ENCODE peak calls at places on chromosomes 2 and 18, in ten cellular contexts. J is NCI-H187, Q is H54, H is midbrain, D is neural crest cell, C is retina, T is NCI-H526 treated with DMSO at 0.1 percent for 48 hours, U is NCI-H2171 treated with DMSO at 0.1 percent for 48 hours, O is NCI-H1417, S is PC-3. V is an unnamed sample.

GRCh38 chr2:165293439-165294420 is 54.5 kb downstream of the SCN2A start:
- DNase-seq in J (peak; percentile 64), Q (peak; percentile 47), H (peak; percentile 82), D (peak; percentile 41), C (peak; percentile 70), T (peak; percentile 73), U (peak; percentile 97), O (peak; percentile 82), S (peak; percentile 90), V (peak; percentile 80)

GRCh38 chr18:9741821-9742541 is 33.9 kb downstream of the RAB31 start:
- DNase-seq in J (no peak), Q (no peak), H (peak; percentile 22), D (peak; percentile 35), C (peak; percentile 72), T (no peak), U (no peak), O (no peak), S (peak; percentile 20), V (peak; percentile 54)

GRCh38 chr2:239467281-239467955 is 66.6 kb upstream of the HDAC4 start:
- DNase-seq in J (no peak), Q (no peak), H (no peak), D (no peak), C (no peak), T (no peak), U (no peak), O (no peak), S (no peak), V (no peak)

GRCh38 chr18:22018366-22018765 is 151.0 kb upstream of the GATA6 start:
- DNase-seq in J (no peak), Q (no peak), H (no peak), D (no peak), C (no peak), T (no peak), U (no peak), O (no peak), S (no peak), V (no peak)

GRCh38 chr18:38551881-38552280 is 986.3 kb upstream of the CELF4 start:
- DNase-seq in J (no peak), Q (no peak), H (no peak), D (no peak), C (no peak), T (no peak), U (no peak), O (no peak), S (no peak), V (peak; percentile 91)

GRCh38 chr18:54358495-54358793 is 738 bp downstream of the C18orf54 start:
- DNase-seq in J (no peak), Q (no peak), H (peak; percentile 35), D (no peak), C (no peak), T (peak; percentile 46), U (no peak), O (no peak), S (peak; percentile 23), V (peak; percentile 30)

GRCh38 chr2:189293164-189293563 is 113.6 kb upstream of the COL5A2 start:
- DNase-seq in J (no peak), Q (no peak), H (no peak), D (no peak), C (no peak), T (no peak), U (no peak), O (no peak), S (no peak), V (no peak)

GRCh38 chr2:195343942-195344530 is 313.0 kb upstream of the SLC39A10 start:
- DNase-seq in J (no peak), Q (no peak), H (no peak), D (no peak), C (no peak), T (no peak), U (no peak), O (no peak), S (peak; percentile 41), V (no peak)

GRCh38 chr2:95347681-95348608 is 50.8 kb downstream of the KCNIP3 start:
- DNase-seq in J (no peak), Q (no peak), H (no peak), D (no peak), C (no peak), T (no peak), U (no peak), O (no peak), S (no peak), V (no peak)

GRCh38 chr18:9814431-9814830 is 71.3 kb upstream of the TXNDC2 start:
- DNase-seq in J (no peak), Q (no peak), H (no peak), D (no peak), C (no peak), T (no peak), U (no peak), O (peak; percentile 26), S (peak; percentile 91), V (peak; percentile 73)

GRCh38 chr2:135557533-135557932 is 26.2 kb downstream of the R3HDM1 start:
- DNase-seq in J (no peak), Q (no peak), H (no peak), D (no peak), C (no peak), T (no peak), U (no peak), O (no peak), S (no peak), V (no peak)

GRCh38 chr2:165238295-165238694 is 919 bp upstream of the SCN2A start:
- DNase-seq in J (no peak), Q (no peak), H (no peak), D (peak; percentile 18), C (no peak), T (no peak), U (no peak), O (no peak), S (peak; percentile 37), V (peak; percentile 31)

GRCh38 chr2:96499061-96499960 is 5.8 kb downstream of the NEURL3 start:
- DNase-seq in J (no peak), Q (no peak), H (no peak), D (no peak), C (no peak), T (no peak), U (no peak), O (no peak), S (no peak), V (no peak)

GRCh38 chr2:10301946-10302478 is 692 bp upstream of the HPCAL1 start:
- DNase-seq in J (no peak), Q (no peak), H (no peak), D (peak; percentile 31), C (no peak), T (no peak), U (no peak), O (peak; percentile 95), S (no peak), V (no peak)

GRCh38 chr2:198930170-198930569 is 527.6 kb downstream of the SATB2 start:
- DNase-seq in J (no peak), Q (no peak), H (no peak), D (no peak), C (no peak), T (no peak), U (no peak), O (no peak), S (no peak), V (peak; percentile 19)

GRCh38 chr2:60806988-60807681 is 51.1 kb downstream of the PAPOLG start:
- DNase-seq in J (peak; percentile 91), Q (peak; percentile 35), H (no peak), D (no peak), C (peak; percentile 29), T (no peak), U (peak; percentile 73), O (peak; percentile 96), S (peak; percentile 11), V (peak; percentile 13)

GRCh38 chr2:29841386-29842004 is 79.9 kb downstream of the ALK start:
- DNase-seq in J (no peak), Q (peak; percentile 15), H (peak; percentile 48), D (peak; percentile 30), C (peak; percentile 53), T (no peak), U (peak; percentile 30), O (peak; percentile 66), S (peak; percentile 59), V (peak; percentile 46)

GRCh38 chr18:48613589-48613988 is 74.8 kb downstream of the CTIF start:
- DNase-seq in J (no peak), Q (no peak), H (peak; percentile 88), D (no peak), C (peak; percentile 61), T (no peak), U (no peak), O (peak; percentile 84), S (no peak), V (no peak)

GRCh38 chr2:232586943-232587342 is 36.5 kb downstream of the EIF4E2 start:
- DNase-seq in J (no peak), Q (no peak), H (no peak), D (no peak), C (no peak), T (no peak), U (no peak), O (no peak), S (no peak), V (no peak)

GRCh38 chr2:184452907-184453306 is 145.4 kb upstream of the ZNF804A start:
- DNase-seq in J (no peak), Q (no peak), H (no peak), D (no peak), C (no peak), T (no peak), U (no peak), O (no peak), S (no peak), V (no peak)

GRCh38 chr2:73982140-73982617 is 2.5 kb upstream of the TET3 start:
- DNase-seq in J (no peak), Q (no peak), H (no peak), D (no peak), C (peak; percentile 13), T (no peak), U (peak; percentile 76), O (no peak), S (peak; percentile 80), V (peak; percentile 93)

GRCh38 chr2:19886261-19886660 is 15.5 kb downstream of the TTC32 start:
- DNase-seq in J (no peak), Q (no peak), H (no peak), D (no peak), C (no peak), T (no peak), U (no peak), O (no peak), S (no peak), V (peak; percentile 48)

GRCh38 chr2:154527962-154528361 is 170.5 kb upstream of the KCNJ3 start:
- DNase-seq in J (no peak), Q (no peak), H (no peak), D (no peak), C (no peak), T (no peak), U (no peak), O (peak; percentile 44), S (no peak), V (no peak)

GRCh38 chr2:69642709-69643601 is 584 bp downstream of the AAK1 start:
- DNase-seq in J (peak; percentile 70), Q (peak; percentile 44), H (peak; percentile 49), D (peak; percentile 42), C (no peak), T (peak; percentile 35), U (peak; percentile 34), O (peak; percentile 84), S (peak; percentile 74), V (peak; percentile 76)

GRCh38 chr18:68714356-68714706 is 577 bp downstream of the TMX3 start:
- DNase-seq in J (no peak), Q (no peak), H (peak; percentile 35), D (peak; percentile 14), C (no peak), T (no peak), U (peak; percentile 14), O (peak; percentile 87), S (no peak), V (no peak)

GRCh38 chr2:75102011-75102410 is 97.3 kb downstream of the TACR1 start:
- DNase-seq in J (no peak), Q (no peak), H (no peak), D (no peak), C (no peak), T (no peak), U (no peak), O (no peak), S (no peak), V (no peak)

GRCh38 chr2:134008837-134009236 is 245.0 kb upstream of the MGAT5 start:
- DNase-seq in J (no peak), Q (no peak), H (no peak), D (no peak), C (no peak), T (no peak), U (no peak), O (no peak), S (no peak), V (no peak)

GRCh38 chr2:144409241-144409640 is 110.7 kb downstream of the ZEB2 start:
- DNase-seq in J (no peak), Q (no peak), H (no peak), D (no peak), C (no peak), T (no peak), U (no peak), O (no peak), S (no peak), V (no peak)

V was measured in MCF 10A.